ENCODE peak calls at places on chromosomes 6 and 20, in four cellular contexts. One of them, this sample, is unnamed.

GRCh38 chr6:32607263-32607987 is 17.8 kb upstream of the HLA-DRB1 start:
- DNase-seq in H1: no peak
- DNase-seq in prostate gland: no peak
- DNase-seq in heart left ventricle: no peak
- DNase-seq in this sample: no peak

GRCh38 chr6:93021235-93021909 is 398.0 kb downstream of the EPHA7 start:
- DNase-seq in H1: no peak
- DNase-seq in prostate gland: no peak
- DNase-seq in heart left ventricle: no peak
- DNase-seq in this sample: no peak

GRCh38 chr6:81166770-81167169 is 585.7 kb downstream of the TENT5A start:
- DNase-seq in H1: no peak
- DNase-seq in prostate gland: no peak
- DNase-seq in heart left ventricle: no peak
- DNase-seq in this sample: no peak

GRCh38 chr6:33620158-33620583 is 951 bp upstream of the ITPR3 start:
- DNase-seq in H1: no peak
- DNase-seq in prostate gland: peak
- DNase-seq in heart left ventricle: no peak
- DNase-seq in this sample: no peak

GRCh38 chr6:24581084-24581669 is 64.8 kb downstream of the KIAA0319 start:
- DNase-seq in H1: peak
- DNase-seq in prostate gland: peak
- DNase-seq in heart left ventricle: peak
- DNase-seq in this sample: no peak

GRCh38 chr6:72522735-72523141 is 99.1 kb upstream of the KCNQ5 start:
- DNase-seq in H1: peak
- DNase-seq in prostate gland: no peak
- DNase-seq in heart left ventricle: no peak
- DNase-seq in this sample: no peak

GRCh38 chr6:113050979-113051378 is 703.8 kb downstream of the RFPL4B start:
- DNase-seq in H1: peak
- DNase-seq in prostate gland: no peak
- DNase-seq in heart left ventricle: no peak
- DNase-seq in this sample: no peak

GRCh38 chr6:2557181-2557720 is 193.5 kb downstream of the MYLK4 start:
- DNase-seq in H1: no peak
- DNase-seq in prostate gland: no peak
- DNase-seq in heart left ventricle: no peak
- DNase-seq in this sample: no peak

GRCh38 chr20:5788385-5788895 is 38.2 kb downstream of the SHLD1 start:
- DNase-seq in H1: peak
- DNase-seq in prostate gland: peak
- DNase-seq in heart left ventricle: peak
- DNase-seq in this sample: peak

GRCh38 chr20:60967431-60968316 is 284.4 kb upstream of the CDH4 start:
- DNase-seq in H1: no peak
- DNase-seq in prostate gland: no peak
- DNase-seq in heart left ventricle: no peak
- DNase-seq in this sample: no peak

GRCh38 chr20:7155794-7156193 is 388.3 kb downstream of the BMP2 start:
- DNase-seq in H1: no peak
- DNase-seq in prostate gland: no peak
- DNase-seq in heart left ventricle: no peak
- DNase-seq in this sample: no peak

GRCh38 chr6:919499-919898 is 226.6 kb upstream of the EXOC2 start:
- DNase-seq in H1: no peak
- DNase-seq in prostate gland: no peak
- DNase-seq in heart left ventricle: no peak
- DNase-seq in this sample: no peak

GRCh38 chr20:18702736-18703135 is 110.8 kb upstream of the SCP2D1 start:
- DNase-seq in H1: no peak
- DNase-seq in prostate gland: no peak
- DNase-seq in heart left ventricle: peak
- DNase-seq in this sample: no peak

GRCh38 chr20:43187476-43188233 is 2.1 kb downstream of the PTPRT start:
- DNase-seq in H1: peak
- DNase-seq in prostate gland: peak
- DNase-seq in heart left ventricle: peak
- DNase-seq in this sample: no peak
- TF ChIP-seq CTCF in H1: peak
- TF ChIP-seq CTCF in prostate gland: peak
- TF ChIP-seq CTCF in heart left ventricle: peak
- TF ChIP-seq CTCF in this sample: peak

DNA sequence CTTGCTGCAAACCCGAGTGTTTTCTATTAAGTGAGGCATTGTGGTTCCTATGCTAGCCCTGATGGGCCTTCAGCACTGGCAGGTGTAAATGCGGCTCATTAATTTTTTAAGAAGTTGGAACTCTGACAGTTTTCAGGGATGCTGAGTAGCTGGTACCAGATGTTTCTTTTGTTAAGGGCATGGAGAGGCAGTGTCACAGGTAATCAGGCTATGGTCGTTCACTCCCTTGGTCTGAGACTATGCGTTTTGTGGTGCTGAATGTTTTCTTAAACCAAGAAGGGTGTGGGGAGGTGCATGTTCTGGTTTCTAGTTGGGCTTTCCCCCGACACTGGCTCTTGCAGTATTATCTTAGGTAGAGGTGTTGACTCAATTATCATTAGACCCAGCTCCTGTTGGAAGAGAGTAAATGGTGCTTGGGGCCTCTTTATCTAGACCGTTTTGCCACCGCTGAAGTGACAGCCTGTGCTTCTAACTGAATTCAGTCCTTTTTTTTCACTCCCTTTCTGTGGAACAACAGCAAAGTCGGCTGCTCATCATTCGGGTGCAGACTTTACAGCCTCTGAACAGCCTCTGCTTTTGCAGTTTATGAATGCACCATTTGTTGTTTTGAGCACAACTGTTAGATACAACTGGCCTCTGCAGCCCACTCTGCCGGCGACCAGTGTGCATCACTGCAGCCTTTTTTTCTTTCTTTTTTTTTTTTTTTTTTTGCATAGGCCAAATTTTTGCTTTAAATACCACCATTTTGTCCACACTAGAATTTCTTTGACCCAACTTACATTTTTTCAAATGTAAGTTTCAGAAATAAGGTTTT is 35.6 kb downstream of the RREB1 start:
- DNase-seq in H1: no peak
- DNase-seq in prostate gland: no peak
- DNase-seq in heart left ventricle: no peak
- DNase-seq in this sample: no peak
- H3K4me3 ChIP-seq in H1: no peak
- H3K4me3 ChIP-seq in prostate gland: no peak
- H3K4me3 ChIP-seq in heart left ventricle: no peak
- H3K4me3 ChIP-seq in this sample: no peak

DNA sequence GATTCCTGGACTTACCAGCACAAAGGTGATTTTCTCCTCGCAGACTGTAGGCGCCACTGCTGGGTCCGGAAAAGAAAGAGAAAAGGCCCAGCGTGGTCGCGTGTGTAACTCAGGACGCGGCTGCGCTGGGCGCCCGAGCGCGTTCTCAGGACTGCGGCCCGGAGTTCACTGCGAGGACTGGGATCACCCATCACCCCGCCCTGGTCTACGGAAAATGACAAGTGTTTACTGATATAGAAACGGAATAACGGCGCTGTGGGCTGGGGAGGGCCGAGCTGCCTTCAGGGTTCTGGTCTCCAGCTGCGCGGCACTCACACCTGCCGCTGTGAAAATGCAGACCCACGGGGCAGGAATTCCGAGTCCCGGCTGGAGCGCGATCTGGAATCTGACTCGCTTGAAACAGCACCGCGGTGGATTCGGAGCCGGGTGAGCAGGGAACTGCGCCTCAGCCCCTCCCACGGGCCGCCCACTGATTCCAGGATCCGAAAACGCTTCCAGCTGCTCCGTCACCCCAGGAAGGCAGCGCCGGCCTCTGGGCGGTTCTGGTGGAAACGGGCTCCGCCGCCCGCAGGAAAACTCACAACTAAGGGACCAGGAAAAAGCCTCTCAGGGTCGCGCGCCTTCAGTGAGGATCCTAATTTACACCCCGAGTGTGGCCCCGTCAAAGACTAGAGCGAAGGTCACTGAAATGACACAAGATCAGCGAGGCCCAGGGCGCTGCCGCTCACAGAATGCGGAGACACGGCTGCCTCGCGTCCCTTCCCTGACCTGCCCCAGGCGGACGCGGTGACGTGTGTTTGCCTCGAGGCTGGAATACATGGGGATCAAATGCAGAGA is 34.5 kb downstream of the HLA-A start:
- DNase-seq in H1: no peak
- DNase-seq in prostate gland: peak
- DNase-seq in heart left ventricle: peak
- DNase-seq in this sample: no peak
- TF ChIP-seq POLR2A in H1: no peak
- TF ChIP-seq POLR2A in prostate gland: peak
- TF ChIP-seq POLR2A in heart left ventricle: peak
- TF ChIP-seq POLR2A in this sample: no peak

DNA sequence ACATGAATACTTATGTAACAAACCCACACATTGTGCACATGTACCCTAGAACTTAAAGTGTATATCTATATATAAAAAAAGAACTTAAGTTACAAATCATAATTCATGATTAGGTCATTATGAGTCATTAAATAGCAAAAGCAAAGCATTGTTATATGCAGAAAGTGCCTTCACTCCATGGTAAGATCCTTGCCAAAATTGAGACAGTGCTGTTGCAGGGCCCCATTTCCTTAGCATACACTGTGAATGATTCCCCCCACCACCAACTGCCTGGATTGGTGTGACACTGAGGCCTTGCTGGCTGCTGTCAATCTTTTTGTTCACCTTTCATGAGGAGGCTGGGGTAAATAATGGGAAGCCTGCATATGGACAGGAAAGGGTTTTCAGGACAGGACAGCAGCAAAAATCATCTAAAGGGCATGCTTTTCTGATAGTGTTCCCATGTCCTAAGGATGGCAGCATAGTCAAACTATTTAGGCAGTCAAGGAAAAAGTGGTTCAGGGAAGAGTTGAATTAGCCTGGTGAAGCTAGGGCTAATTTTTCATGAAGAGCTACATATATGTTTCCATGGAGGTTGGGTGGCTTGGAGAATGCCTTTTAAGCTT is 188.2 kb upstream of the ASCC3 start:
- DNase-seq in H1: no peak
- DNase-seq in prostate gland: no peak
- DNase-seq in heart left ventricle: no peak
- DNase-seq in this sample: no peak
- TF ChIP-seq CTCF in H1: peak
- TF ChIP-seq CTCF in prostate gland: no peak
- TF ChIP-seq CTCF in heart left ventricle: no peak
- TF ChIP-seq CTCF in this sample: no peak

GRCh38 chr20:49786671-49787370 is 25.8 kb upstream of the SLC9A8 start:
- DNase-seq in H1: no peak
- DNase-seq in prostate gland: no peak
- DNase-seq in heart left ventricle: no peak
- DNase-seq in this sample: no peak
- H3K4me3 ChIP-seq in H1: no peak
- H3K4me3 ChIP-seq in prostate gland: no peak
- H3K4me3 ChIP-seq in heart left ventricle: no peak
- H3K4me3 ChIP-seq in this sample: no peak

DNA sequence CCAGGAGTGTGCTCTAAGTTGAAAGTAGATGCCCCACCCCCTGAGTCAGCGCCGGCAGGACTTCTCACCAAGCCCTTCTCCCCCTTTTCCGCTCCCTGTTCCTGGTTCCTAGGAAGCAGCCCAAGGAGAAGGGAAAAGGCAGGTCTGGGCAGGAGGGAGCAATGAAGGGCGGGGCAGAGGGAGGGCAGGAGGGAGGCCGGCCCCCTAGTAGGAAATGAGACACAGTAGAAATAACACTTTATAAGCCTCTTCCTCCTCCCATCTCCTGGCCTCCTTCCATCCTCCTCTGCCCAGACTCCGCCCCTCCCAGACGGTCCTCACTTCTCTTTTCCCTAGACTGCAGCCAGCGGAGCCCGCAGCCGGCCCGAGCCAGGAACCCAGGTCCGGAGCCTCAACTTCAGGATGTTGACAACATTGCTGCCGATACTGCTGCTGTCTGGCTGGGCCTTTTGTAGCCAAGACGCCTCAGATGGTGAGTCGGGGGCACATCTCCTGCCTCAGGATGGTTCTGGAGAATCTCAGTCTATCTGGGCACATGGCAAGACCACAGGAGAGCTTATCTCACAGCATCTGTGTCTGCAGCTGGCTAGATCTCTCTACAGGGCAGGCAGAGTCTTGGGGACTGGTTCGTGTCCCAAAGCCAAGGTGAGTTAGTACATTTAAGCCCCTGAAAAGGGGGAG is at the start of gene PROCR:
- DNase-seq in H1: no peak
- DNase-seq in prostate gland: peak
- DNase-seq in heart left ventricle: peak
- DNase-seq in this sample: no peak
- TF ChIP-seq POLR2A in H1: no peak
- TF ChIP-seq POLR2A in prostate gland: no peak
- TF ChIP-seq POLR2A in heart left ventricle: no peak
- TF ChIP-seq POLR2A in this sample: no peak

DNA sequence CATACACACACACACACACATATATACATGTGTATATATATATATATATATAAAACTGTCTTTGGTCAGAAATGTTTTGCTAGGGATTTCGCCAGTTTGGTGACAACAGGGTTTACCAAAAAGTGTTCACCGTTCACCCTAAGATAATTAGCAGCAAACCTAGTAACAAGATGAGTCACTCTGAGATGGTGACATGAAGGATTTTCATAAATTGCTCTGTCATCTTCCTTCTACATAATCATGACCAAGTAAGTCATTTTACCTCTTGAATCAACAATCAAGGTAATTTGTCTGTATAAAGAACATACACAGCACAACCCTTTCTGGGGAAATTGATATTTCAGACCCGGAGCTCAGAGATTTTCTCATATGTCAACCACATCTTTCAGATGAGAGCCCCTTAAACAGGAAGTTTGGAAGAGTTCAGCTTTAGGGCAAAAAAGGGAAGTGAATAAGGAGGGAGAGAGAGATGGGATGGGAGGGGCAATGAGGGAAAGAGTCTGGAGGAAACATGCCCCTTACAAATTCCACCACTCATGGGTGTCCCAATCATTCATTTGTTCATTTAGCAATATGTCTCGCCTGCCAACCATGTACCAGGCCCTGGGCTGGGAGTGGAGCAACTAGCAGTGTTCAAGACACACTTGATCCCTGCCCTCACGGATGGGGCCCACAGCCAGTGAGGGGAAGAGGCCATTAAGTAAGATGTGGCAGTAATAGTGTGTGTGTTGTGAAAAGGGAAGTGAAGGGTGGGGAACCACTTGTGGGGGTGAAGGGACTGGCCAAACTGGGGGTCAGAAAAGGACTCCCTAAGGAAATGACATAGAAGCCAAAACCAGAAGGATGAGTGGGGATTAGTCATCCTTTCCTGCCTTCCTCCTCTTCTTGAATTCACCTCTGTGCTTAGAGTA is 191.0 kb downstream of the MAFB start:
- DNase-seq in H1: no peak
- DNase-seq in prostate gland: no peak
- DNase-seq in heart left ventricle: peak
- DNase-seq in this sample: peak
- TF ChIP-seq CTCF in H1: no peak
- TF ChIP-seq CTCF in prostate gland: no peak
- TF ChIP-seq CTCF in heart left ventricle: no peak
- TF ChIP-seq CTCF in this sample: no peak

GRCh38 chr6:40719671-40720374 is 132.7 kb upstream of the LRFN2 start:
- DNase-seq in H1: no peak
- DNase-seq in prostate gland: no peak
- DNase-seq in heart left ventricle: no peak
- DNase-seq in this sample: no peak
- H3K4me3 ChIP-seq in H1: peak
- H3K4me3 ChIP-seq in prostate gland: no peak
- H3K4me3 ChIP-seq in heart left ventricle: peak
- H3K4me3 ChIP-seq in this sample: no peak

GRCh38 chr6:28474441-28475219 is 31.3 kb upstream of the ZSCAN23 start:
- DNase-seq in H1: peak
- DNase-seq in prostate gland: no peak
- DNase-seq in heart left ventricle: no peak
- DNase-seq in this sample: no peak
- TF ChIP-seq POLR2A in H1: no peak
- TF ChIP-seq POLR2A in prostate gland: no peak
- TF ChIP-seq POLR2A in heart left ventricle: no peak
- TF ChIP-seq POLR2A in this sample: no peak